ENCODE peak calls at places on chromosomes 6 and 20, in seven cellular contexts. F is thoracic aorta, A is omental fat pad, Y is BE2C, X is H9, J is right lobe of liver, K is breast epithelium. T is an unnamed sample.

GRCh38 chr20:30811896-30812671 is 445.4 kb upstream of the DEFB115 start:
- DNase-seq in X (peak), A (no peak), K (no peak), J (peak), F (no peak), Y (no peak), T (no peak)

GRCh38 chr6:143361536-143362191 is 88.8 kb downstream of the ADAT2 start:
- DNase-seq in A (no peak), F (no peak), J (no peak), K (no peak), Y (no peak), X (no peak), T (no peak)

GRCh38 chr6:169959129-169960002 is 207.9 kb downstream of the ERMARD start:
- DNase-seq in A (no peak), X (peak), J (no peak), K (peak), Y (no peak), F (no peak), T (peak)

GRCh38 chr6:6315660-6316059 is 4.8 kb downstream of the F13A1 start:
- DNase-seq in K (no peak), J (no peak), A (peak), F (no peak), X (peak), Y (peak), T (no peak)

GRCh38 chr20:25584905-25585704 is at the start of gene NINL:
- DNase-seq in A (no peak), Y (peak), K (no peak), F (no peak), X (peak), J (peak), T (peak)

GRCh38 chr6:14707971-14708465 is 537.9 kb upstream of the JARID2 start:
- DNase-seq in A (no peak), Y (no peak), X (no peak), F (no peak), K (no peak), J (no peak), T (no peak)

GRCh38 chr6:90274481-90275030 is 22.1 kb downstream of the BACH2 start:
- DNase-seq in X (no peak), F (no peak), K (no peak), A (no peak), J (no peak), Y (no peak), T (no peak)

GRCh38 chr6:103570431-103570830 is 1289.3 kb downstream of the HACE1 start:
- DNase-seq in A (no peak), Y (no peak), K (no peak), X (no peak), J (no peak), F (no peak), T (no peak)

GRCh38 chr6:46510656-46511055 is 19.4 kb upstream of the RCAN2 start:
- DNase-seq in K (no peak), J (no peak), Y (no peak), A (no peak), F (no peak), X (no peak), T (no peak)

GRCh38 chr6:154156135-154156948 is 117.3 kb downstream of the OPRM1 start:
- DNase-seq in Y (peak), K (peak), A (no peak), J (peak), F (no peak), X (peak), T (no peak)

GRCh38 chr6:72461144-72461543 is 160.7 kb upstream of the KCNQ5 start:
- DNase-seq in A (no peak), J (no peak), F (no peak), X (no peak), K (no peak), Y (no peak), T (no peak)

GRCh38 chr6:38212579-38212978 is 393.1 kb downstream of the ZFAND3 start:
- DNase-seq in K (no peak), F (no peak), A (no peak), X (no peak), J (no peak), Y (peak), T (no peak)

GRCh38 chr20:6657111-6657510 is 110.4 kb upstream of the BMP2 start:
- DNase-seq in J (no peak), F (no peak), K (no peak), Y (no peak), X (no peak), A (no peak), T (no peak)

GRCh38 chr6:63936399-63936798 is 300.8 kb downstream of the PHF3 start:
- DNase-seq in F (no peak), K (no peak), A (no peak), Y (no peak), J (no peak), X (no peak), T (no peak)

GRCh38 chr6:41367700-41368099 is 32.3 kb downstream of the NCR2 start:
- DNase-seq in X (peak), K (no peak), Y (peak), F (no peak), J (no peak), A (no peak), T (peak)

GRCh38 chr20:33130553-33130952 is 37.4 kb upstream of the BPIFA2 start:
- DNase-seq in Y (no peak), A (no peak), J (no peak), F (no peak), K (no peak), X (no peak), T (no peak)

GRCh38 chr20:2914160-2914559 is 40.9 kb downstream of the PTPRA start:
- DNase-seq in K (no peak), A (no peak), X (no peak), J (no peak), Y (no peak), F (no peak), T (no peak)

GRCh38 chr20:56513096-56513806 is 11.3 kb upstream of the FAM209A start:
- DNase-seq in J (no peak), F (no peak), A (no peak), X (no peak), K (no peak), Y (no peak), T (no peak)

GRCh38 chr6:73704798-73705197 is 8.8 kb downstream of the CD109 start:
- DNase-seq in A (no peak), J (no peak), K (no peak), Y (no peak), F (no peak), X (no peak), T (no peak)

GRCh38 chr6:53929340-53930120 is 134.7 kb downstream of the LRRC1 start:
- DNase-seq in X (no peak), J (no peak), F (no peak), A (no peak), Y (no peak), K (no peak), T (no peak)

GRCh38 chr6:89985744-89986493 is 91.7 kb downstream of the GJA10 start:
- DNase-seq in Y (peak), X (no peak), A (no peak), F (no peak), J (no peak), K (no peak), T (no peak)

GRCh38 chr6:43842964-43843645 is 73.1 kb downstream of the VEGFA start:
- DNase-seq in A (no peak), J (no peak), F (no peak), X (no peak), Y (no peak), K (no peak), T (no peak)

GRCh38 chr6:157713451-157714152 is 109.4 kb upstream of the SNX9 start:
- DNase-seq in X (no peak), J (no peak), F (no peak), K (no peak), Y (no peak), A (no peak), T (no peak)

GRCh38 chr20:64025101-64025825 is 10.7 kb upstream of the C20orf204 start:
- DNase-seq in K (no peak), A (no peak), J (peak), X (no peak), F (no peak), Y (no peak), T (no peak)

GRCh38 chr20:13563854-13564253 is 74.9 kb downstream of the TASP1 start:
- DNase-seq in X (no peak), J (no peak), A (no peak), Y (no peak), F (no peak), K (no peak), T (no peak)

GRCh38 chr6:108948252-108948651 is 100.0 kb downstream of the ARMC2 start:
- DNase-seq in F (no peak), Y (peak), J (no peak), X (no peak), A (no peak), K (no peak), T (no peak)

GRCh38 chr20:49545572-49545971 is 22.4 kb downstream of the PTGIS start:
- DNase-seq in A (no peak), Y (no peak), K (no peak), X (no peak), F (no peak), J (no peak), T (no peak)
- TF ChIP-seq CTCF in A (no peak), Y (peak), K (no peak), X (peak), F (peak), J (no peak), T (peak)

GRCh38 chr6:164097557-164098398 is 683.3 kb downstream of the QKI start:
- DNase-seq in A (no peak), K (no peak), J (no peak), X (peak), Y (no peak), F (no peak), T (no peak)
- TF ChIP-seq CTCF in A (no peak), K (no peak), J (no peak), X (peak), Y (peak), F (no peak), T (peak)

GRCh38 chr20:38170219-38170902 is 5.3 kb upstream of the TGM2 start:
- DNase-seq in J (no peak), Y (no peak), K (no peak), X (no peak), A (no peak), F (no peak), T (no peak)
- TF ChIP-seq CTCF in J (no peak), Y (no peak), K (no peak), X (no peak), A (no peak), F (no peak), T (no peak)

GRCh38 chr6:1626481-1626880 is 16.8 kb downstream of the FOXC1 start:
- DNase-seq in A (no peak), K (no peak), X (no peak), J (no peak), Y (no peak), F (no peak), T (no peak)
- TF ChIP-seq CTCF in A (no peak), K (no peak), X (no peak), J (no peak), Y (no peak), F (no peak), T (no peak)

T was measured in osteocyte.